ENCODE peak calls at places on chromosomes 11 and 22, in four cellular contexts. One of them, this sample, is unnamed.

GRCh38 chr11:94519478-94520084 is 7.3 kb downstream of the C11orf97 start:
- DNase-seq in left ventricle myocardium inferior: no peak
- DNase-seq in aorta: no peak
- DNase-seq in H1: no peak
- DNase-seq in this sample: no peak

GRCh38 chr22:24507742-24508141 is 12.6 kb downstream of the UPB1 start:
- DNase-seq in aorta: no peak
- DNase-seq in left ventricle myocardium inferior: no peak
- DNase-seq in H1: peak; percentile 58
- DNase-seq in this sample: no peak

GRCh38 chr11:124970925-124971324 is 16.9 kb downstream of the CCDC15 start:
- DNase-seq in H1: no peak
- DNase-seq in left ventricle myocardium inferior: no peak
- DNase-seq in aorta: no peak
- DNase-seq in this sample: no peak

GRCh38 chr22:42314709-42315391 is 44.4 kb upstream of the TCF20 start:
- DNase-seq in H1: no peak
- DNase-seq in left ventricle myocardium inferior: no peak
- DNase-seq in aorta: no peak
- DNase-seq in this sample: no peak

GRCh38 chr11:134413334-134414035 is 1.4 kb upstream of the B3GAT1 start:
- DNase-seq in left ventricle myocardium inferior: no peak
- DNase-seq in H1: no peak
- DNase-seq in aorta: no peak
- DNase-seq in this sample: no peak

GRCh38 chr11:69443138-69443967 is 38.1 kb upstream of the LINC01488 start:
- DNase-seq in left ventricle myocardium inferior: peak; percentile 93
- DNase-seq in aorta: peak; percentile 95
- DNase-seq in H1: peak; percentile 70
- DNase-seq in this sample: peak; percentile 91

GRCh38 chr11:72013765-72014711 is 15.3 kb downstream of the IL18BP start:
- DNase-seq in aorta: no peak
- DNase-seq in H1: no peak
- DNase-seq in left ventricle myocardium inferior: no peak
- DNase-seq in this sample: no peak

GRCh38 chr11:129644326-129644725 is 171.3 kb upstream of the TMEM45B start:
- DNase-seq in left ventricle myocardium inferior: no peak
- DNase-seq in H1: no peak
- DNase-seq in aorta: no peak
- DNase-seq in this sample: no peak

GRCh38 chr11:123473941-123474668 is 44.0 kb downstream of the GRAMD1B start:
- DNase-seq in H1: no peak
- DNase-seq in left ventricle myocardium inferior: no peak
- DNase-seq in aorta: no peak
- DNase-seq in this sample: no peak

GRCh38 chr11:87421422-87421821 is 383.7 kb downstream of the TMEM135 start:
- DNase-seq in aorta: no peak
- DNase-seq in H1: peak; percentile 44
- DNase-seq in left ventricle myocardium inferior: no peak
- DNase-seq in this sample: no peak

GRCh38 chr11:74937696-74938475 is 11.0 kb downstream of the XRRA1 start:
- DNase-seq in aorta: no peak
- DNase-seq in left ventricle myocardium inferior: no peak
- DNase-seq in H1: no peak
- DNase-seq in this sample: no peak

GRCh38 chr22:20088263-20088648 is 8.2 kb downstream of the DGCR8 start:
- DNase-seq in left ventricle myocardium inferior: no peak
- DNase-seq in aorta: peak; percentile 29
- DNase-seq in H1: no peak
- DNase-seq in this sample: peak; percentile 15

GRCh38 chr11:66561178-66561974 is 7.0 kb downstream of the CTSF start:
- DNase-seq in left ventricle myocardium inferior: no peak
- DNase-seq in aorta: no peak
- DNase-seq in H1: no peak
- DNase-seq in this sample: no peak

GRCh38 chr11:59207988-59208432 is 4.7 kb downstream of the MPEG1 start:
- DNase-seq in aorta: no peak
- DNase-seq in H1: no peak
- DNase-seq in left ventricle myocardium inferior: no peak
- DNase-seq in this sample: no peak

GRCh38 chr11:76510060-76511047 is 65.5 kb downstream of the EMSY start:
- DNase-seq in H1: no peak
- DNase-seq in aorta: no peak
- DNase-seq in left ventricle myocardium inferior: no peak
- DNase-seq in this sample: no peak
- H3K27ac ChIP-seq in H1: peak overlapping the region; percentile 35
- H3K27ac ChIP-seq in aorta: no peak overlapping the region
- H3K27ac ChIP-seq in left ventricle myocardium inferior: no peak overlapping the region
- H3K27ac ChIP-seq in this sample: no peak overlapping the region

GRCh38 chr11:115776916-115777315 is 272.7 kb upstream of the CADM1 start:
- DNase-seq in H1: no peak
- DNase-seq in aorta: no peak
- DNase-seq in left ventricle myocardium inferior: peak; percentile 45
- DNase-seq in this sample: no peak
- H3K4me1 ChIP-seq in H1: no peaks in the 10 kb centered on the region
- H3K4me1 ChIP-seq in aorta: no peaks in the 10 kb centered on the region
- H3K4me1 ChIP-seq in left ventricle myocardium inferior: peaks cover 13% of the 10 kb centered on the region
- H3K4me1 ChIP-seq in this sample: no peaks in the 10 kb centered on the region

GRCh38 chr11:131712897-131713296 is 342.5 kb downstream of the NTM start:
- DNase-seq in left ventricle myocardium inferior: no peak
- DNase-seq in aorta: no peak
- DNase-seq in H1: no peak
- DNase-seq in this sample: no peak

GRCh38 chr11:131723088-131723487 is 352.7 kb downstream of the NTM start:
- DNase-seq in H1: no peak
- DNase-seq in aorta: no peak
- DNase-seq in left ventricle myocardium inferior: no peak
- DNase-seq in this sample: no peak

GRCh38 chr11:131713529-131714134 is 343.2 kb downstream of the NTM start:
- DNase-seq in aorta: no peak
- DNase-seq in left ventricle myocardium inferior: no peak
- DNase-seq in H1: no peak
- DNase-seq in this sample: no peak

DNA sequence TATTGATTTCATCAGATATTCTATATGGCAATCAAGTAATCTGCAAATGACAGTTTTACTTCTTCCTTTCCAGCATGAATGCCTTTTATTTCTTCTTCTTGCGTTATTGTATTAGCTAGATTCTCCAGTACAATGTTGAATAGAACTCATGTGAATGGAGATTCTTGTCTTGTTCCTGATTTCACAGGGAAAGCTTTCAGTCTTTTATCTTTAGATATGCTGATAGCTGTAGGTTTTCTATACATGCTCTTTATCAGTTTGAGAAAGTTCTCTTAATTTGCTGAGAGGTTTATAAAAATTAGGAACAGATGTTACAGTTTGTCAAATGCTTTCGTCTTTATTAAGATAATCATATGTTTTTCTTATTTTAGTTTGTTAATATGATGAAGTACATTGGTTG is 347.2 kb downstream of the NTM start:
- DNase-seq in H1: no peak
- DNase-seq in left ventricle myocardium inferior: no peak
- DNase-seq in aorta: no peak
- DNase-seq in this sample: no peak
- H3K36me3 ChIP-seq in H1: no peaks in the 10 kb centered on the region
- H3K36me3 ChIP-seq in left ventricle myocardium inferior: no peaks in the 10 kb centered on the region
- H3K36me3 ChIP-seq in aorta: no peaks in the 10 kb centered on the region
- H3K36me3 ChIP-seq in this sample: no peaks in the 10 kb centered on the region

DNA sequence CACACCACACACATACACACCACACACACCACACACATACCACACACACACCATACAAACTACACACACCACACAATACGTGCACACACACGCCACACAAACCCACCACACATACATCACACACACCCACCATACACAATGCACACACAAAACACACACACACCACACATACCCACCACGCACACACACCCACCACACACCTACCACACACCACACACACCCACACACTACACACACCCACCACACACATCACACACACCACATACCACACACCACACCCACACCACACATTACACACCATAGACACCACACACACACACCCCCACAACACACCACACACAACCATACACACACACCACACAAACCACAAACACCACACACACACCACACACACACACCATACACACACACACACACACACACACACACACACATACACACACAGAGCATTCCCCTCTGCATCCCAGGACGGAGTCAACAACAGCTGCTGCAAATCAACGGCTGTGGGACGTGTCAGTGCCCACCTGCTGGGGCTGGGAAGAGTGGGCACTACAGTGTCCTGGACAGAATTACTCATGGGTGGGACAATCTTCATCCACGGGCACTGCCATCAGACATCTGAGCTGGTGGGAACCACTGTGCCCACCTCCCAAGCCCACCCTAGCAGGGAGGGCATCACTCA is 8.5 kb downstream of the TP53I11 start:
- DNase-seq in aorta: no peak
- DNase-seq in left ventricle myocardium inferior: no peak
- DNase-seq in H1: no peak
- DNase-seq in this sample: no peak
- H3K27ac ChIP-seq in aorta: no peak overlapping the region
- H3K27ac ChIP-seq in left ventricle myocardium inferior: no peak overlapping the region
- H3K27ac ChIP-seq in H1: no peak overlapping the region
- H3K27ac ChIP-seq in this sample: no peak overlapping the region

DNA sequence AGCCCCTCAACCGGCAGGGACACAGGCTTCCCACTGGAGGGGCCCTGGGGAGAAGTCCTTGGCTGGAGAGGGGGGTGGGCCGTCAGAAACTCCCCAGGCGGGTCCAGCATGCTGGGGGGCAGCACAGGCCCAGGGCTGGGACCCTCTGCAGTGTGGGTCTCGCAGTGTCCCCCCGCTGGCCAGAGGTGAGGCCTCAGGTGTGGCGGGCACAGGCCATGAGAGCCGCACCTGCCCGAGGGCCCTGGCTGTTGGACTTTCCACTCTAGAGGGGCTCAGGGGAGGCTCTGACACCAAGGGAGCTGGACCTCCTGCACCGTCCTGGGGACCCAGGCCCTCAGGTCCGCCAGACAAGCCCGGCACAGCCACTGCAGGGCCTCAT is 10.7 kb upstream of the PIM3 start:
- DNase-seq in left ventricle myocardium inferior: no peak
- DNase-seq in H1: no peak
- DNase-seq in aorta: no peak
- DNase-seq in this sample: no peak
- H3K4me1 ChIP-seq in left ventricle myocardium inferior: peaks cover 45% of the 10 kb centered on the region
- H3K4me1 ChIP-seq in H1: peaks cover 32% of the 10 kb centered on the region
- H3K4me1 ChIP-seq in aorta: no peaks in the 10 kb centered on the region
- H3K4me1 ChIP-seq in this sample: peaks cover 54% of the 10 kb centered on the region

GRCh38 chr22:50192825-50193204 is 7.1 kb downstream of the TRABD start:
- DNase-seq in left ventricle myocardium inferior: no peak
- DNase-seq in H1: no peak
- DNase-seq in aorta: no peak
- DNase-seq in this sample: no peak
- H3K36me3 ChIP-seq in left ventricle myocardium inferior: peaks cover 34% of the 10 kb centered on the region
- H3K36me3 ChIP-seq in H1: peaks cover 6% of the 10 kb centered on the region
- H3K36me3 ChIP-seq in aorta: peaks cover 2% of the 10 kb centered on the region
- H3K36me3 ChIP-seq in this sample: peaks cover 47% of the 10 kb centered on the region

GRCh38 chr11:46693597-46694012 is 6.8 kb downstream of the ARHGAP1 start:
- DNase-seq in aorta: peak; percentile 77
- DNase-seq in left ventricle myocardium inferior: no peak
- DNase-seq in H1: no peak
- DNase-seq in this sample: no peak
- H3K27ac ChIP-seq in aorta: peak overlapping the region; percentile 22
- H3K27ac ChIP-seq in left ventricle myocardium inferior: peak overlapping the region; percentile 96
- H3K27ac ChIP-seq in H1: no peak overlapping the region
- H3K27ac ChIP-seq in this sample: no peak overlapping the region

This sample was measured in lower lobe of right lung.